ENCODE peak calls at places on chromosome 4, in seven cellular contexts. J, M, N, O, T, L and F are unnamed samples.

GRCh38 chr4:138158746-138159297 is 83.3 kb downstream of the SLC7A11 start:
- DNase-seq in M (peak), L (peak), J (no peak), T (no peak), O (peak), N (no peak), F (peak)

GRCh38 chr4:53847935-53848334 is 216.5 kb downstream of the CHIC2 start:
- DNase-seq in O (no peak), J (no peak), M (no peak), T (no peak), N (no peak), L (no peak), F (no peak)

GRCh38 chr4:2787230-2788100 is 5.4 kb upstream of the SH3BP2 start:
- DNase-seq in T (peak), O (no peak), L (no peak), J (peak), M (no peak), N (no peak), F (no peak)

GRCh38 chr4:98802673-98803286 is 126.2 kb downstream of the EIF4E start:
- DNase-seq in T (no peak), L (peak), J (no peak), O (no peak), N (no peak), M (peak), F (no peak)

GRCh38 chr4:178664636-178665035 is 1222.4 kb upstream of the AGA start:
- DNase-seq in M (no peak), N (no peak), J (no peak), O (no peak), T (no peak), L (no peak), F (no peak)

GRCh38 chr4:78645853-78646757 is 94.5 kb downstream of the ANXA3 start:
- DNase-seq in N (peak), O (peak), M (peak), T (no peak), J (no peak), L (peak), F (no peak)

GRCh38 chr4:16674133-16674532 is 224.3 kb downstream of the LDB2 start:
- DNase-seq in M (no peak), J (no peak), O (no peak), N (no peak), T (no peak), L (no peak), F (no peak)

GRCh38 chr4:48341776-48342558 is 638 bp downstream of the SLAIN2 start:
- DNase-seq in N (peak), M (no peak), T (peak), L (no peak), J (peak), O (peak), F (peak)

GRCh38 chr4:8330821-8331566 is 61.4 kb downstream of the HTRA3 start:
- DNase-seq in J (no peak), T (no peak), O (no peak), M (no peak), N (no peak), L (no peak), F (no peak)

GRCh38 chr4:101158507-101158906 is 188.8 kb downstream of the PPP3CA start:
- DNase-seq in L (no peak), N (no peak), T (no peak), M (no peak), J (no peak), O (no peak), F (no peak)

GRCh38 chr4:183098723-183099536 is at the start of gene WWC2:
- DNase-seq in J (peak), L (peak), M (peak), T (peak), O (peak), N (peak), F (peak)

GRCh38 chr4:13990596-13991589 is 363.4 kb upstream of the BOD1L1 start:
- DNase-seq in J (no peak), M (no peak), N (peak), O (no peak), L (peak), T (no peak), F (peak)

GRCh38 chr4:144356941-144357381 is 216.4 kb upstream of the GYPA start:
- DNase-seq in M (no peak), J (no peak), O (no peak), L (peak), T (no peak), N (no peak), F (no peak)

GRCh38 chr4:82434949-82435348 is 4.6 kb downstream of the ENOPH1 start:
- DNase-seq in L (no peak), M (no peak), O (no peak), J (no peak), N (no peak), T (no peak), F (no peak)